ENCODE peak calls at places on chromosomes 16 and 17, in five cellular contexts. One of them, this sample, is unnamed.

GRCh38 chr17:46057366-46057765 is 58.3 kb downstream of the STH start:
- DNase-seq in T-helper 1 cell: no peak
- DNase-seq in left cardiac atrium: no peak
- DNase-seq in endodermal cell: no peak
- DNase-seq in left ventricle myocardium inferior: no peak
- DNase-seq in this sample: no peak

GRCh38 chr17:61486135-61487120 is 34.2 kb downstream of the TBX4 start:
- DNase-seq in T-helper 1 cell: no peak
- DNase-seq in left cardiac atrium: no peak
- DNase-seq in endodermal cell: peak
- DNase-seq in left ventricle myocardium inferior: no peak
- DNase-seq in this sample: no peak

GRCh38 chr17:48429638-48430586 is at the start of gene SKAP1:
- DNase-seq in T-helper 1 cell: peak
- DNase-seq in left cardiac atrium: no peak
- DNase-seq in endodermal cell: peak
- DNase-seq in left ventricle myocardium inferior: no peak
- DNase-seq in this sample: no peak

GRCh38 chr16:2278272-2278608 is 10.3 kb upstream of the RNPS1 start:
- DNase-seq in T-helper 1 cell: no peak
- DNase-seq in left cardiac atrium: no peak
- DNase-seq in endodermal cell: peak
- DNase-seq in left ventricle myocardium inferior: no peak
- DNase-seq in this sample: peak

GRCh38 chr17:28597606-28598383 is 1.0 kb downstream of the SPAG5 start:
- DNase-seq in T-helper 1 cell: no peak
- DNase-seq in left cardiac atrium: no peak
- DNase-seq in endodermal cell: no peak
- DNase-seq in left ventricle myocardium inferior: no peak
- DNase-seq in this sample: no peak

GRCh38 chr17:45995617-45996270 is 3.3 kb upstream of the STH start:
- DNase-seq in T-helper 1 cell: no peak
- DNase-seq in left cardiac atrium: no peak
- DNase-seq in endodermal cell: peak
- DNase-seq in left ventricle myocardium inferior: no peak
- DNase-seq in this sample: no peak

GRCh38 chr17:32240745-32241144 is 24.9 kb upstream of the RHBDL3 start:
- DNase-seq in T-helper 1 cell: no peak
- DNase-seq in left cardiac atrium: peak
- DNase-seq in endodermal cell: peak
- DNase-seq in left ventricle myocardium inferior: peak
- DNase-seq in this sample: no peak

GRCh38 chr16:85988723-85989313 is 89.9 kb downstream of the IRF8 start:
- DNase-seq in T-helper 1 cell: no peak
- DNase-seq in left cardiac atrium: no peak
- DNase-seq in endodermal cell: peak
- DNase-seq in left ventricle myocardium inferior: no peak
- DNase-seq in this sample: no peak

GRCh38 chr17:44355310-44355640 is 8.4 kb downstream of the FAM171A2 start:
- DNase-seq in T-helper 1 cell: no peak
- DNase-seq in left cardiac atrium: no peak
- DNase-seq in endodermal cell: peak
- DNase-seq in left ventricle myocardium inferior: no peak
- DNase-seq in this sample: no peak

GRCh38 chr17:8481089-8481488 is 45.4 kb downstream of the NDEL1 start:
- DNase-seq in T-helper 1 cell: no peak
- DNase-seq in left cardiac atrium: no peak
- DNase-seq in endodermal cell: peak
- DNase-seq in left ventricle myocardium inferior: no peak
- DNase-seq in this sample: no peak

GRCh38 chr16:73196670-73197069 is 148.7 kb upstream of the ZFHX3 start:
- DNase-seq in T-helper 1 cell: no peak
- DNase-seq in left cardiac atrium: peak
- DNase-seq in endodermal cell: peak
- DNase-seq in left ventricle myocardium inferior: peak
- DNase-seq in this sample: peak

GRCh38 chr16:3825103-3825502 is 55.4 kb downstream of the CREBBP start:
- DNase-seq in T-helper 1 cell: no peak
- DNase-seq in left cardiac atrium: no peak
- DNase-seq in endodermal cell: no peak
- DNase-seq in left ventricle myocardium inferior: no peak
- DNase-seq in this sample: no peak

GRCh38 chr17:66717680-66718079 is 117.2 kb upstream of the CACNG5 start:
- DNase-seq in T-helper 1 cell: no peak
- DNase-seq in left cardiac atrium: no peak
- DNase-seq in endodermal cell: peak
- DNase-seq in left ventricle myocardium inferior: no peak
- DNase-seq in this sample: no peak

GRCh38 chr16:50284131-50284911 is 18.0 kb downstream of the ADCY7 start:
- DNase-seq in T-helper 1 cell: no peak
- DNase-seq in left cardiac atrium: peak
- DNase-seq in endodermal cell: no peak
- DNase-seq in left ventricle myocardium inferior: peak
- DNase-seq in this sample: no peak

GRCh38 chr17:77146882-77147281 is 6.1 kb downstream of the SEC14L1 start:
- DNase-seq in T-helper 1 cell: no peak
- DNase-seq in left cardiac atrium: peak
- DNase-seq in endodermal cell: peak
- DNase-seq in left ventricle myocardium inferior: no peak
- DNase-seq in this sample: no peak

GRCh38 chr17:7296189-7296861 is 1.9 kb upstream of the YBX2 start:
- DNase-seq in T-helper 1 cell: peak
- DNase-seq in left cardiac atrium: peak
- DNase-seq in endodermal cell: peak
- DNase-seq in left ventricle myocardium inferior: peak
- DNase-seq in this sample: peak